ENCODE peak calls at places on chromosomes 5 and 9, in ten cellular contexts. I is left cardiac atrium; R is activated T-cell treated with anti-CD3 and anti-CD28 coated beads, Interleukin-2, amount 50 U/mL, for 48 hours; D is ELF-1; N is HS-5; U is posterior cingulate gyrus; C is activated CD4-positive, alpha-beta T cell treated with anti-CD3 and anti-CD28 coated beads for 48 hours; O is stimulated activated CD8-positive, alpha-beta memory T cell treated with anti-CD3 and anti-CD28 coated beads, Interleukin-4, amount 100 ng/mL, for 4 hours; E is sciatic nerve; F is kidney. M is an unnamed sample.

GRCh38 chr5:131795879-131796792 is 681 bp downstream of the FNIP1 start:
- DNase-seq in D (peak), O (peak), C (peak), E (peak), R (peak), U (peak), F (peak), N (no peak), I (peak), M (no peak)

GRCh38 chr5:132272341-132273210 is 15.1 kb downstream of the PDLIM4 start:
- DNase-seq in O (peak), E (peak), I (peak), N (no peak), R (peak), C (peak), F (peak), D (peak), U (no peak), M (no peak)

GRCh38 chr5:130871346-130872086 is 293.5 kb downstream of the HINT1 start:
- DNase-seq in I (peak), E (peak), D (peak), O (no peak), F (no peak), C (peak), R (peak), N (no peak), U (no peak), M (no peak)

GRCh38 chr9:96109718-96110351 is 192.1 kb downstream of the HSD17B3 start:
- DNase-seq in F (no peak), E (no peak), I (no peak), U (no peak), N (no peak), R (no peak), D (no peak), O (no peak), C (no peak), M (no peak)

GRCh38 chr5:33237471-33237870 is 203.3 kb upstream of the TARS1 start:
- DNase-seq in D (no peak), F (no peak), U (no peak), R (no peak), N (no peak), O (no peak), E (no peak), I (no peak), C (no peak), M (no peak)

GRCh38 chr5:123720955-123721354 is 209.0 kb downstream of the CSNK1G3 start:
- DNase-seq in O (no peak), F (no peak), N (no peak), D (no peak), E (no peak), C (no peak), U (no peak), I (no peak), R (no peak), M (no peak)

GRCh38 chr5:143890475-143890874 is 78.5 kb downstream of the HMHB1 start:
- DNase-seq in O (no peak), E (no peak), I (no peak), C (no peak), U (no peak), D (no peak), R (no peak), N (no peak), F (no peak), M (no peak)

GRCh38 chr5:74954919-74955318 is 88.7 kb upstream of the FAM169A start:
- DNase-seq in I (no peak), C (no peak), O (no peak), U (no peak), F (no peak), D (no peak), E (no peak), R (no peak), N (no peak), M (no peak)

GRCh38 chr5:158739941-158740340 is 359.8 kb downstream of the EBF1 start:
- DNase-seq in O (no peak), C (no peak), U (no peak), R (no peak), E (no peak), N (no peak), I (peak), D (peak), F (no peak), M (no peak)

GRCh38 chr9:21974542-21975409 is 19.4 kb downstream of the CDKN2A start:
- DNase-seq in R (peak), E (no peak), O (no peak), D (peak), U (peak), I (no peak), F (peak), N (peak), C (peak), M (no peak)

GRCh38 chr5:133017964-133018363 is 8.4 kb downstream of the ZCCHC10 start:
- DNase-seq in I (no peak), D (no peak), U (no peak), E (no peak), C (no peak), R (no peak), O (no peak), N (no peak), F (no peak), M (no peak)

GRCh38 chr9:127568618-127568970 is 43.5 kb upstream of the STXBP1 start:
- DNase-seq in U (no peak), F (no peak), I (no peak), E (no peak), R (no peak), N (no peak), D (peak), O (no peak), C (no peak), M (no peak)

GRCh38 chr9:89891221-89892052 is 286.6 kb downstream of the GADD45G start:
- DNase-seq in I (peak), F (no peak), D (no peak), R (no peak), O (no peak), C (no peak), U (no peak), N (no peak), E (peak), M (no peak)

GRCh38 chr9:129694265-129694664 is 28.8 kb downstream of the PRRX2 start:
- DNase-seq in F (no peak), I (no peak), E (no peak), U (no peak), D (no peak), C (no peak), O (no peak), R (no peak), N (no peak), M (no peak)

GRCh38 chr5:24644757-24645156 is at the start of gene CDH10:
- DNase-seq in E (no peak), O (no peak), D (peak), R (no peak), F (no peak), C (no peak), U (peak), I (no peak), N (no peak), M (no peak)

GRCh38 chr9:40913928-40914673 is 214.4 kb downstream of the FOXD4L6 start:
- DNase-seq in C (no peak), E (no peak), D (no peak), O (no peak), N (no peak), R (no peak), U (no peak), F (no peak), I (no peak), M (no peak)

GRCh38 chr5:127216906-127217675 is 73.5 kb upstream of the MEGF10 start:
- DNase-seq in R (no peak), E (no peak), D (peak), N (no peak), O (no peak), F (no peak), C (no peak), U (no peak), I (no peak), M (no peak)

GRCh38 chr5:107523019-107523680 is 147.6 kb downstream of the EFNA5 start:
- DNase-seq in O (no peak), C (no peak), N (no peak), F (no peak), I (no peak), R (no peak), U (no peak), D (no peak), E (no peak), M (no peak)

GRCh38 chr9:120971938-120972337 is 45.3 kb upstream of the TRAF1 start:
- DNase-seq in F (no peak), U (no peak), D (no peak), O (no peak), R (no peak), C (no peak), E (no peak), I (no peak), N (no peak), M (no peak)

GRCh38 chr9:126702501-126703329 is 89.0 kb downstream of the LMX1B start:
- DNase-seq in E (peak), C (peak), D (peak), F (peak), N (no peak), U (no peak), O (no peak), R (peak), I (peak), M (peak)

GRCh38 chr9:136960938-136961275 is 8.8 kb downstream of the LCN12 start:
- DNase-seq in F (no peak), E (no peak), U (no peak), C (no peak), D (no peak), I (no peak), O (no peak), R (no peak), N (no peak), M (no peak)

GRCh38 chr5:131270809-131271208 is 7.0 kb downstream of the CDC42SE2 start:
- DNase-seq in R (no peak), E (no peak), N (peak), I (no peak), C (no peak), F (no peak), D (no peak), O (no peak), U (no peak), M (no peak)

GRCh38 chr5:178487911-178488310 is 102.3 kb downstream of the COL23A1 start:
- DNase-seq in C (no peak), R (no peak), E (peak), U (no peak), O (no peak), N (no peak), I (no peak), D (no peak), F (no peak), M (no peak)

GRCh38 chr9:97437151-97437550 is 25.3 kb downstream of the TDRD7 start:
- DNase-seq in E (no peak), O (no peak), D (no peak), F (no peak), R (no peak), I (no peak), N (no peak), U (no peak), C (no peak), M (no peak)

GRCh38 chr9:33288828-33289483 is 1.4 kb upstream of the NFX1 start:
- DNase-seq in O (no peak), R (no peak), I (no peak), D (no peak), N (no peak), U (no peak), E (no peak), F (peak), C (no peak), M (no peak)

GRCh38 chr5:90606539-90606938 is 47.9 kb downstream of the ADGRV1 start:
- DNase-seq in E (no peak), D (no peak), R (no peak), O (no peak), F (no peak), C (no peak), U (no peak), I (no peak), N (no peak), M (no peak)

GRCh38 chr5:88826959-88827585 is 55.9 kb downstream of the MEF2C start:
- DNase-seq in C (peak), F (no peak), I (peak), R (no peak), O (no peak), D (no peak), E (no peak), N (peak), U (peak), M (no peak)